ENCODE peak calls at places on chromosomes 3 and 15, in ten cellular contexts. W is ovary, O is A673, A is astrocyte, L is AG09309, D is neural progenitor cell, E is mesothelial cell of epicardium, Y is H9, F is PC-9, U is upper lobe of left lung. H is an unnamed sample.

GRCh38 chr15:64122936-64123351 is 27.2 kb downstream of the SNX1 start:
- DNase-seq in W (no peak), O (no peak), A (no peak), L (no peak), D (no peak), E (no peak), Y (no peak), F (no peak), U (no peak), H (no peak)

GRCh38 chr3:164779816-164780215 is 298.5 kb downstream of the SI start:
- DNase-seq in W (no peak), O (no peak), A (no peak), L (no peak), D (no peak), E (no peak), Y (no peak), F (no peak), U (no peak), H (no peak)

GRCh38 chr3:101643861-101644613 is 32.9 kb downstream of the ZBTB11 start:
- DNase-seq in W (no peak), O (peak; percentile 84), A (peak; percentile 74), L (peak; percentile 75), D (no peak), E (no peak), Y (no peak), F (peak; percentile 11), U (no peak), H (no peak)

GRCh38 chr3:48984648-48985047 is 5.4 kb upstream of the P4HTM start:
- DNase-seq in W (no peak), O (no peak), A (no peak), L (no peak), D (no peak), E (no peak), Y (no peak), F (no peak), U (no peak), H (no peak)

GRCh38 chr3:50302095-50303037 is 1.0 kb downstream of the HYAL1 start:
- DNase-seq in W (no peak), O (no peak), A (no peak), L (no peak), D (peak; percentile 1), E (no peak), Y (no peak), F (no peak), U (peak; percentile 79), H (no peak)

GRCh38 chr15:40379853-40380252 is 2.7 kb upstream of the KNSTRN start:
- DNase-seq in W (peak; percentile 42), O (no peak), A (peak; percentile 97), L (peak; percentile 93), D (no peak), E (no peak), Y (no peak), F (peak; percentile 87), U (no peak), H (no peak)

GRCh38 chr15:99421172-99421656 is 144.6 kb upstream of the MEF2A start:
- DNase-seq in W (peak; percentile 11), O (no peak), A (no peak), L (no peak), D (peak; percentile 61), E (no peak), Y (no peak), F (no peak), U (no peak), H (no peak)

GRCh38 chr15:59794229-59794886 is 105.2 kb upstream of the BNIP2 start:
- DNase-seq in W (no peak), O (no peak), A (no peak), L (no peak), D (no peak), E (no peak), Y (no peak), F (no peak), U (no peak), H (no peak)

GRCh38 chr3:57234613-57235575 is 7.4 kb downstream of the APPL1 start:
- DNase-seq in W (no peak), O (no peak), A (no peak), L (no peak), D (no peak), E (no peak), Y (no peak), F (no peak), U (no peak), H (no peak)

GRCh38 chr3:71415708-71416108 is 167.8 kb downstream of the FOXP1 start:
- DNase-seq in W (no peak), O (no peak), A (peak; percentile 61), L (no peak), D (no peak), E (no peak), Y (no peak), F (no peak), U (no peak), H (no peak)

GRCh38 chr3:71414189-71414924 is 169.2 kb downstream of the FOXP1 start:
- DNase-seq in W (no peak), O (no peak), A (no peak), L (no peak), D (no peak), E (no peak), Y (no peak), F (no peak), U (no peak), H (no peak)

GRCh38 chr3:71413572-71413971 is 170.0 kb downstream of the FOXP1 start:
- DNase-seq in W (no peak), O (no peak), A (no peak), L (no peak), D (no peak), E (no peak), Y (no peak), F (no peak), U (no peak), H (no peak)

GRCh38 chr3:71419369-71419768 is 164.2 kb downstream of the FOXP1 start:
- DNase-seq in W (no peak), O (no peak), A (no peak), L (no peak), D (no peak), E (no peak), Y (no peak), F (no peak), U (no peak), H (no peak)

DNA sequence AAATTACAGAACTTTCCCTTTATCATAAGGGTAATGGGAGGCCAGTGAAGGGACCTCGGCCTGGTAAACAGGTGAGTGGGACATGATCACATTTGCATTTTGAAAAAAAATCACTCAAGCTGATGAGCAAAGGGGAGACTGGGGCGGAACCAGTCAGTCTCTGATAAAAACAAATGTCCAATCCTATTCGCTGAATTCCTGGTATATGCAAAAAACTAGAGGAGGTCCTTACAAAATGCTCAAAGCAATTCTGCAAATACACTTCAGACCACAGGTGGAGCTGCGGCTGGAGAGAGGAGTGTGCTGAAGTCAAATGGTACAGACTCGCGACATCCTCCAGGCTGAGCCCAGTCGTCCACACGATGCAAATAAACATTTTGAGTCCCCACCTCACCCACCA is 166.7 kb downstream of the FOXP1 start:
- DNase-seq in W (no peak), O (no peak), A (no peak), L (no peak), D (peak; percentile 48), E (no peak), Y (peak; percentile 59), F (no peak), U (no peak), H (no peak)
- TF ChIP-seq CTCF in W (no peak), O (peak; percentile 19), A (peak; percentile 3), L (peak; percentile 7), D (peak; percentile 38), E (no peak), Y (peak; percentile 60), F (no peak), U (peak; percentile 12), H (no peak)

GRCh38 chr15:92429378-92430066 is 35.8 kb downstream of the ST8SIA2 start:
- DNase-seq in W (no peak), O (peak; percentile 52), A (peak; percentile 79), L (peak; percentile 71), D (peak; percentile 65), E (no peak), Y (no peak), F (peak; percentile 4), U (no peak), H (no peak)
- TF ChIP-seq CTCF in W (no peak), O (no peak), A (no peak), L (no peak), D (no peak), E (no peak), Y (no peak), F (no peak), U (no peak), H (no peak)

DNA sequence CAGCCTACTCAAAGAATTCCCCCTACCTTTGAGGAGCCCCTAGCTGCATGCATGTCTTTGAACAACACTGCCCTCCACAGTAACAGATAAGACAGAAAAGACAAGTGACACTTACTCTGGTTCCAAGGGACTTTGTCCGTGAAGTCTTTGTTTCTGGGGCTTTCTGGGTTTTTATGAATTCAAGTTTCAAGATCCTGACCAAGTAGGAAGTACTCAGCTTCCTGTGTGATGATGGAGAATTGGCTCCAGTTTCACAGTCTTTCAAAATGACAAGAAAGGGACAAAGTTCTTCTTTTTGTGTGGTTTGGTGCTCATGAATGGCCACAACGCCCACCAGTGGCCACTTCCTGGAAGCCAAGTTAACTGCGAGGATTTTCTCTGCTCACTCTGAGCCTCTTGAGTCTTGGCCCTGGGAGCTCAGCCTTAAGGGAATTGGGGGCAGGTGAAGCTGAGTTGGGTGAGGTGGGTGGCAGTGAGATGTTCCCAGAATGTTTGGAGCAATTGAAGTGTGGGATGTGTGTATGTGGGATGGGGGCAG is at the start of gene CCR1:
- DNase-seq in W (no peak), O (peak; percentile 27), A (peak; percentile 6), L (no peak), D (peak; percentile 66), E (no peak), Y (peak; percentile 61), F (peak; percentile 52), U (no peak), H (no peak)
- TF ChIP-seq CTCF in W (no peak), O (peak; percentile 57), A (peak; percentile 46), L (peak; percentile 62), D (peak; percentile 70), E (peak; percentile 49), Y (peak; percentile 77), F (peak; percentile 77), U (peak; percentile 53), H (no peak)

GRCh38 chr15:66838671-66839239 is 136.7 kb downstream of the SMAD6 start:
- DNase-seq in W (no peak), O (peak; percentile 55), A (peak; percentile 36), L (no peak), D (no peak), E (no peak), Y (no peak), F (no peak), U (no peak), H (no peak)
- TF ChIP-seq CTCF in W (peak; percentile 44), O (peak; percentile 72), A (peak; percentile 80), L (peak; percentile 64), D (peak; percentile 69), E (peak; percentile 77), Y (peak; percentile 77), F (peak; percentile 62), U (peak; percentile 43), H (no peak)

DNA sequence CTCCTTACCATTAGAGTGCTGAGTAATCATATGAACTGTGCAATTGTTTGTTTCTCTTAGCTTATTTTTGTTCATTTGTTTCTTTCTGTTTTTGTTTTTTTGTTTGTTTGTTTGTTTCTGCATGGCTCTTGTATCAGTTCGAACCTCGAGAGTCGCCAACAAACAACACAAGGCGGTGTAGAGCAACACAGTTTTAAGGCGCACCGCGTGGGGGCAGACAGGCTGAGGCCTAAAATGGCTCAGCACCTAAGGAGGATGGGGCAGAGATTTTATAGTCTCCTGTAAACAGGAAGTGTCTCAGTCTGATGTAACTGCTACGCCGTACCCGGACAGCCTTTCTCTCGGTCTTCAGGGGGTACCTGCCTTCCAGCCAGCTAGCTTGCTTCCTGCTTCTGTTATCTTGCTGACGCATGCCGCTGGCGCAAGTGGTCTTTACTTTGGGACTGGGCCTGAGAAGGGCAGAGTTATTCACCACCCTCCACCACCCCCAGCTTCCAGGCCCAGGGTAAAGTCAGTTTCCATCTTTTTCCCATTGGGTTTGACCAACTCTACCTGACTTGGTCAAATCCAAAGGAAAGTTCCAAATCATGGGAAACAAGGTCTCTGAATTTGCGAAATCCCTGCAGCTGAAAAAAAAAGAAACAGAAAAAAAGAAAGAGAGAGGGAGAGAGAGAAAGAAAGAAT is 25.8 kb upstream of the MFGE8 start:
- DNase-seq in W (no peak), O (no peak), A (no peak), L (no peak), D (peak; percentile 9), E (no peak), Y (peak; percentile 56), F (no peak), U (no peak), H (no peak)
- TF ChIP-seq CTCF in W (no peak), O (no peak), A (no peak), L (no peak), D (no peak), E (no peak), Y (peak; percentile 41), F (no peak), U (no peak), H (no peak)

H was measured in activated B cell treated with CpG ODN at 0.5 μM for 24 hours.